ENCODE peak calls at places on chromosomes 6 and 20, in eight cellular contexts. U is stomach, T is AG04449, I is colonic mucosa, C is neural progenitor cell, Q is foreskin fibroblast, W is fibroblast of mammary gland, Z is choroid plexus epithelial cell. A is an unnamed sample.

GRCh38 chr6:75156186-75156878 is 49.5 kb downstream of the COL12A1 start:
- DNase-seq in Q (no peak), T (no peak), W (no peak), U (no peak), I (no peak), Z (no peak), C (no peak), A (no peak)

GRCh38 chr20:46746972-46747371 is 37.5 kb downstream of the SLC2A10 start:
- DNase-seq in W (peak; percentile 36), Z (no peak), I (no peak), U (no peak), C (no peak), T (peak; percentile 3), Q (peak; percentile 40), A (no peak)

GRCh38 chr6:31070711-31071197 is 41.6 kb downstream of the C6orf15 start:
- DNase-seq in C (peak; percentile 89), W (peak; percentile 77), Q (peak; percentile 79), Z (peak; percentile 94), T (no peak), I (no peak), U (peak; percentile 41), A (peak; percentile 75)

GRCh38 chr6:132084811-132085509 is 133.8 kb upstream of the CCN2 start:
- DNase-seq in Z (peak; percentile 97), I (no peak), T (peak; percentile 99), W (peak; percentile 81), U (no peak), Q (peak; percentile 87), C (no peak), A (peak; percentile 91)

GRCh38 chr20:1875762-1876161 is 19.4 kb upstream of the SIRPA start:
- DNase-seq in C (no peak), T (no peak), Z (no peak), W (no peak), U (no peak), I (no peak), Q (no peak), A (no peak)

GRCh38 chr6:135182993-135183531 is 2.0 kb downstream of the MYB start:
- DNase-seq in C (peak; percentile 52), U (peak; percentile 65), Q (no peak), W (no peak), I (peak; percentile 91), Z (no peak), T (no peak), A (no peak)

GRCh38 chr6:33727932-33728331 is 16.4 kb upstream of the UQCC2 start:
- DNase-seq in T (no peak), W (no peak), C (no peak), I (no peak), Z (no peak), U (no peak), Q (no peak), A (no peak)

GRCh38 chr20:57748601-57749130 is 38.9 kb upstream of the PMEPA1 start:
- DNase-seq in Z (peak; percentile 34), C (peak; percentile 32), I (peak; percentile 81), T (no peak), U (peak; percentile 55), Q (peak; percentile 56), W (peak; percentile 44), A (peak; percentile 12)

GRCh38 chr6:33702345-33702977 is 9.0 kb downstream of the UQCC2 start:
- DNase-seq in Q (peak; percentile 65), Z (peak; percentile 81), W (peak; percentile 65), T (peak; percentile 21), I (no peak), U (peak; percentile 58), C (peak; percentile 56), A (peak; percentile 23)

GRCh38 chr6:138031850-138032249 is 75.4 kb downstream of the PERP start:
- DNase-seq in Q (no peak), Z (peak; percentile 17), W (no peak), C (no peak), U (no peak), I (no peak), T (no peak), A (no peak)

GRCh38 chr6:89680551-89680950 is 42.0 kb upstream of the LYRM2 start:
- DNase-seq in Q (no peak), C (no peak), T (no peak), Z (no peak), I (no peak), W (no peak), U (no peak), A (no peak)

GRCh38 chr6:145669627-145670034 is 65.7 kb downstream of the EPM2A start:
- DNase-seq in W (peak; percentile 84), Z (peak; percentile 74), I (no peak), C (no peak), Q (peak; percentile 78), U (no peak), T (peak; percentile 57), A (peak; percentile 28)

GRCh38 chr6:85747093-85747492 is 104.4 kb upstream of the SYNCRIP start:
- DNase-seq in U (no peak), Z (peak; percentile 29), C (no peak), I (no peak), Q (peak; percentile 5), W (peak; percentile 16), T (peak; percentile 14), A (no peak)

GRCh38 chr6:109793793-109794192 is 102.7 kb downstream of the FIG4 start:
- DNase-seq in T (peak; percentile 65), Q (peak; percentile 94), Z (peak; percentile 96), C (no peak), I (peak; percentile 50), U (no peak), W (peak; percentile 99), A (peak; percentile 87)

GRCh38 chr20:57480444-57481152 is 44.3 kb downstream of the CTCFL start:
- DNase-seq in I (no peak), Z (no peak), W (no peak), Q (no peak), U (no peak), C (no peak), T (no peak), A (no peak)

GRCh38 chr6:15515660-15516375 is 147.0 kb downstream of the DTNBP1 start:
- DNase-seq in T (no peak), I (no peak), C (no peak), Z (no peak), Q (no peak), U (no peak), W (no peak), A (no peak)

GRCh38 chr20:25247100-25247665 is 702 bp upstream of the PYGB start:
- DNase-seq in I (peak; percentile 83), T (no peak), Z (peak; percentile 72), W (peak; percentile 69), U (peak; percentile 68), C (peak; percentile 77), Q (peak; percentile 71), A (no peak)
- TF ChIP-seq CTCF in I (peak; percentile 30), T (peak; percentile 80), Z (peak; percentile 62), W (peak; percentile 42), U (peak; percentile 51), C (peak; percentile 56), Q (peak; percentile 61), A (peak; percentile 72)

GRCh38 chr6:44250718-44251123 is 3.8 kb downstream of the HSP90AB1 start:
- DNase-seq in C (no peak), Z (no peak), I (no peak), U (no peak), W (no peak), Q (no peak), T (no peak), A (no peak)
- H3K4me3 ChIP-seq in C (no peak overlapping the region), Z (no peak overlapping the region), I (no peak overlapping the region), U (peak overlapping the region; percentile 9), W (no peak overlapping the region), Q (no peak overlapping the region), T (no peak overlapping the region), A (no peak overlapping the region)

GRCh38 chr20:64079273-64080012 is at the start of gene RGS19:
- DNase-seq in Z (peak; percentile 42), T (no peak), C (peak; percentile 92), U (peak; percentile 82), I (peak; percentile 68), W (peak; percentile 44), Q (peak; percentile 62), A (no peak)
- TF ChIP-seq CTCF in Z (no peak), T (no peak), C (no peak), U (no peak), I (no peak), W (no peak), Q (no peak), A (no peak)

GRCh38 chr6:12523726-12524125 is 192.8 kb upstream of the PHACTR1 start:
- DNase-seq in W (no peak), T (no peak), I (no peak), Q (no peak), Z (no peak), C (no peak), U (no peak), A (no peak)
- H3K4me3 ChIP-seq in W (no peak overlapping the region), T (no peak overlapping the region), I (no peak overlapping the region), Q (no peak overlapping the region), Z (no peak overlapping the region), C (no peak overlapping the region), U (no peak overlapping the region), A (no peak overlapping the region)

GRCh38 chr6:5388319-5388718 is 127.0 kb downstream of the FARS2 start:
- DNase-seq in I (no peak), T (no peak), Z (no peak), U (no peak), W (no peak), Q (no peak), C (no peak), A (no peak)
- TF ChIP-seq CTCF in I (no peak), T (no peak), Z (no peak), U (no peak), W (no peak), Q (no peak), C (no peak), A (no peak)

GRCh38 chr6:142900467-142900961 is 44.5 kb downstream of the HIVEP2 start:
- DNase-seq in U (no peak), C (no peak), Q (no peak), I (no peak), Z (no peak), T (no peak), W (peak; percentile 47), A (no peak)

GRCh38 chr6:142903806-142904205 is 41.2 kb downstream of the HIVEP2 start:
- DNase-seq in T (no peak), C (no peak), I (no peak), W (peak; percentile 53), Z (peak; percentile 61), Q (peak; percentile 54), U (no peak), A (no peak)

GRCh38 chr6:142901616-142902015 is 43.4 kb downstream of the HIVEP2 start:
- DNase-seq in I (no peak), W (no peak), T (no peak), Z (no peak), C (no peak), U (no peak), Q (no peak), A (no peak)

GRCh38 chr6:142899101-142899760 is 45.7 kb downstream of the HIVEP2 start:
- DNase-seq in C (peak; percentile 25), T (no peak), Z (no peak), I (no peak), Q (no peak), W (peak; percentile 69), U (no peak), A (no peak)

DNA sequence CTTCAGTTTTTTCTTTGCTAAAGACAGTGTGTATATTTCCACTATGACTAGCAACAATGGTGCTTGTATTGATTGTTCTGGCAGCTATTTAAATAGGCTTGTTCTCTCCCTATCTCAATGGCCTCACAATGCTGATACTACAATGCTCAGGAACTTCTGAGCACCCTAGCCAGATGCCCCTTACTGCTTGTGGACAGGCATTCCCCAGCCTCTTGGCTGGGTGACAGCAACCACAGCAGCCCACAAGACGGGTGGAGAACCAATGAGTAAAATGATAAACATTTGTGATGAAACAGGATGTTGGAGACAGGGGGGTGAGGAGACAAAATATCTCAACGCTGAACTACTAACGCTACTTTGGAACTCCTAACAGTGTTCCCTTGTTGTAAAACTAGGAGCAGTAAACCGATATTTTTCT is 42.3 kb downstream of the HIVEP2 start:
- DNase-seq in Z (peak; percentile 99), C (no peak), U (peak; percentile 61), I (peak; percentile 48), W (peak; percentile 98), T (peak; percentile 96), Q (peak; percentile 99), A (peak; percentile 97)
- H3K4me3 ChIP-seq in Z (no peak overlapping the region), C (no peak overlapping the region), U (no peak overlapping the region), I (no peak overlapping the region), W (no peak overlapping the region), T (no peak overlapping the region), Q (peak overlapping the region; percentile 27), A (no peak overlapping the region)